ENCODE peak calls at places on chromosomes 12 and 14, in eight cellular contexts. One of them, this sample, is unnamed.

GRCh38 chr14:34365309-34365915 is 96.6 kb downstream of the SPTSSA start:
- DNase-seq in CD8-positive, alpha-beta memory T cell: no peak
- DNase-seq in SK-N-SH: no peak
- DNase-seq in upper lobe of right lung: no peak
- DNase-seq in iPS DF 6.9: no peak
- DNase-seq in heart right ventricle: no peak
- DNase-seq in cardiac muscle cell: peak
- DNase-seq in transverse colon: no peak
- DNase-seq in this sample: no peak

GRCh38 chr12:104064842-104065441 is 611 bp downstream of the HCFC2 start:
- DNase-seq in transverse colon: peak
- DNase-seq in upper lobe of right lung: no peak
- DNase-seq in heart right ventricle: no peak
- DNase-seq in SK-N-SH: peak
- DNase-seq in CD8-positive, alpha-beta memory T cell: no peak
- DNase-seq in cardiac muscle cell: no peak
- DNase-seq in iPS DF 6.9: no peak
- DNase-seq in this sample: peak

GRCh38 chr12:66232258-66232657 is 43.2 kb downstream of the IRAK3 start:
- DNase-seq in SK-N-SH: no peak
- DNase-seq in upper lobe of right lung: no peak
- DNase-seq in iPS DF 6.9: no peak
- DNase-seq in transverse colon: peak
- DNase-seq in cardiac muscle cell: no peak
- DNase-seq in heart right ventricle: no peak
- DNase-seq in CD8-positive, alpha-beta memory T cell: no peak
- DNase-seq in this sample: no peak

GRCh38 chr12:21054334-21054733 is 76.7 kb upstream of the SLCO1B1 start:
- DNase-seq in transverse colon: no peak
- DNase-seq in CD8-positive, alpha-beta memory T cell: no peak
- DNase-seq in upper lobe of right lung: no peak
- DNase-seq in heart right ventricle: no peak
- DNase-seq in SK-N-SH: no peak
- DNase-seq in iPS DF 6.9: no peak
- DNase-seq in cardiac muscle cell: peak
- DNase-seq in this sample: no peak

GRCh38 chr14:69242311-69243224 is 17.4 kb upstream of the GALNT16 start:
- DNase-seq in iPS DF 6.9: no peak
- DNase-seq in heart right ventricle: peak
- DNase-seq in transverse colon: peak
- DNase-seq in cardiac muscle cell: peak
- DNase-seq in upper lobe of right lung: no peak
- DNase-seq in SK-N-SH: peak
- DNase-seq in CD8-positive, alpha-beta memory T cell: peak
- DNase-seq in this sample: peak

GRCh38 chr12:8989425-8989824 is at the start of gene KLRG1:
- DNase-seq in iPS DF 6.9: no peak
- DNase-seq in cardiac muscle cell: no peak
- DNase-seq in CD8-positive, alpha-beta memory T cell: no peak
- DNase-seq in SK-N-SH: no peak
- DNase-seq in transverse colon: no peak
- DNase-seq in upper lobe of right lung: no peak
- DNase-seq in heart right ventricle: no peak
- DNase-seq in this sample: no peak

GRCh38 chr14:94021001-94021400 is 5.1 kb upstream of the OTUB2 start:
- DNase-seq in iPS DF 6.9: no peak
- DNase-seq in SK-N-SH: no peak
- DNase-seq in cardiac muscle cell: no peak
- DNase-seq in transverse colon: no peak
- DNase-seq in CD8-positive, alpha-beta memory T cell: no peak
- DNase-seq in heart right ventricle: no peak
- DNase-seq in upper lobe of right lung: no peak
- DNase-seq in this sample: no peak

GRCh38 chr12:78403136-78403535 is 461.4 kb upstream of the SYT1 start:
- DNase-seq in CD8-positive, alpha-beta memory T cell: no peak
- DNase-seq in transverse colon: no peak
- DNase-seq in iPS DF 6.9: no peak
- DNase-seq in cardiac muscle cell: peak
- DNase-seq in heart right ventricle: no peak
- DNase-seq in upper lobe of right lung: no peak
- DNase-seq in SK-N-SH: peak
- DNase-seq in this sample: no peak

GRCh38 chr12:4284306-4284705 is 10.7 kb downstream of the CCND2 start:
- DNase-seq in CD8-positive, alpha-beta memory T cell: no peak
- DNase-seq in iPS DF 6.9: no peak
- DNase-seq in transverse colon: no peak
- DNase-seq in SK-N-SH: no peak
- DNase-seq in cardiac muscle cell: no peak
- DNase-seq in heart right ventricle: no peak
- DNase-seq in upper lobe of right lung: no peak
- DNase-seq in this sample: no peak

GRCh38 chr12:24770851-24771250 is 178.1 kb downstream of the BCAT1 start:
- DNase-seq in heart right ventricle: no peak
- DNase-seq in SK-N-SH: no peak
- DNase-seq in upper lobe of right lung: no peak
- DNase-seq in CD8-positive, alpha-beta memory T cell: no peak
- DNase-seq in transverse colon: no peak
- DNase-seq in cardiac muscle cell: peak
- DNase-seq in iPS DF 6.9: no peak
- DNase-seq in this sample: no peak

GRCh38 chr14:43207189-43207588 is 1299.9 kb downstream of the FSCB start:
- DNase-seq in upper lobe of right lung: no peak
- DNase-seq in SK-N-SH: no peak
- DNase-seq in transverse colon: no peak
- DNase-seq in heart right ventricle: no peak
- DNase-seq in CD8-positive, alpha-beta memory T cell: no peak
- DNase-seq in cardiac muscle cell: no peak
- DNase-seq in iPS DF 6.9: no peak
- DNase-seq in this sample: no peak

GRCh38 chr14:85622106-85622505 is 92.2 kb downstream of the FLRT2 start:
- DNase-seq in transverse colon: no peak
- DNase-seq in cardiac muscle cell: no peak
- DNase-seq in SK-N-SH: no peak
- DNase-seq in CD8-positive, alpha-beta memory T cell: no peak
- DNase-seq in iPS DF 6.9: no peak
- DNase-seq in upper lobe of right lung: no peak
- DNase-seq in heart right ventricle: no peak
- DNase-seq in this sample: no peak

GRCh38 chr14:93239869-93240677 is 33.0 kb downstream of the UBR7 start:
- DNase-seq in cardiac muscle cell: peak
- DNase-seq in heart right ventricle: no peak
- DNase-seq in upper lobe of right lung: no peak
- DNase-seq in SK-N-SH: no peak
- DNase-seq in transverse colon: no peak
- DNase-seq in CD8-positive, alpha-beta memory T cell: no peak
- DNase-seq in iPS DF 6.9: no peak
- DNase-seq in this sample: no peak

GRCh38 chr14:86035882-86036281 is 505.9 kb downstream of the FLRT2 start:
- DNase-seq in SK-N-SH: peak
- DNase-seq in upper lobe of right lung: no peak
- DNase-seq in transverse colon: no peak
- DNase-seq in iPS DF 6.9: peak
- DNase-seq in CD8-positive, alpha-beta memory T cell: no peak
- DNase-seq in heart right ventricle: no peak
- DNase-seq in cardiac muscle cell: peak
- DNase-seq in this sample: no peak

GRCh38 chr12:89456565-89456964 is 68.0 kb downstream of the GALNT4 start:
- DNase-seq in cardiac muscle cell: no peak
- DNase-seq in transverse colon: no peak
- DNase-seq in upper lobe of right lung: no peak
- DNase-seq in iPS DF 6.9: no peak
- DNase-seq in SK-N-SH: no peak
- DNase-seq in CD8-positive, alpha-beta memory T cell: no peak
- DNase-seq in heart right ventricle: no peak
- DNase-seq in this sample: no peak

GRCh38 chr12:25130741-25131188 is 64.2 kb downstream of the DNAI7 start:
- DNase-seq in transverse colon: no peak
- DNase-seq in iPS DF 6.9: no peak
- DNase-seq in CD8-positive, alpha-beta memory T cell: no peak
- DNase-seq in cardiac muscle cell: peak
- DNase-seq in SK-N-SH: peak
- DNase-seq in upper lobe of right lung: no peak
- DNase-seq in heart right ventricle: no peak
- DNase-seq in this sample: no peak

GRCh38 chr14:88998027-88998426 is 173.6 kb downstream of the TTC8 start:
- DNase-seq in CD8-positive, alpha-beta memory T cell: no peak
- DNase-seq in upper lobe of right lung: no peak
- DNase-seq in SK-N-SH: peak
- DNase-seq in heart right ventricle: no peak
- DNase-seq in iPS DF 6.9: no peak
- DNase-seq in cardiac muscle cell: no peak
- DNase-seq in transverse colon: no peak
- DNase-seq in this sample: no peak

DNA sequence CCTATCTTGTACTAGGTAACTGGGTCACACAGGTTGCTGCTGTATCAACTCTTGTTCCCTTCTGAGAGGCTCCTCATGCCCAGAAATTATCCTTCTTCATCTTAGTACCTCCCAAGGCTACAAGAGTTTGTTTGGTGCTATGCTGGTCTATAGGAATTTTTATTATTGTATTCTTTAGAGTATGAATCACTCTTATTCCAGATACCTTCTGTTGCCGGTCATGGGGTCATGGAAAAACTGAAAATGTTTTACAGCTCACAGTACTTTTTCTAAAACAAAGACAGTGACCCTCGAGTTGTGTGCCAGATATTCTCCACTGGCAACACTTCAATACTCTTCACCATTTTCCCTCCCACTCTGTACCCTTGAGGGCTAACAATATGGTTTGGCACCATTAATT is 1598.0 kb upstream of the TMEM132C start:
- DNase-seq in heart right ventricle: no peak
- DNase-seq in cardiac muscle cell: peak
- DNase-seq in iPS DF 6.9: no peak
- DNase-seq in SK-N-SH: no peak
- DNase-seq in CD8-positive, alpha-beta memory T cell: no peak
- DNase-seq in transverse colon: no peak
- DNase-seq in upper lobe of right lung: no peak
- DNase-seq in this sample: no peak
- H3K27ac ChIP-seq in heart right ventricle: no peak
- H3K27ac ChIP-seq in cardiac muscle cell: no peak
- H3K27ac ChIP-seq in iPS DF 6.9: no peak
- H3K27ac ChIP-seq in SK-N-SH: no peak
- H3K27ac ChIP-seq in CD8-positive, alpha-beta memory T cell: no peak
- H3K27ac ChIP-seq in transverse colon: no peak
- H3K27ac ChIP-seq in upper lobe of right lung: no peak
- H3K27ac ChIP-seq in this sample: no peak

DNA sequence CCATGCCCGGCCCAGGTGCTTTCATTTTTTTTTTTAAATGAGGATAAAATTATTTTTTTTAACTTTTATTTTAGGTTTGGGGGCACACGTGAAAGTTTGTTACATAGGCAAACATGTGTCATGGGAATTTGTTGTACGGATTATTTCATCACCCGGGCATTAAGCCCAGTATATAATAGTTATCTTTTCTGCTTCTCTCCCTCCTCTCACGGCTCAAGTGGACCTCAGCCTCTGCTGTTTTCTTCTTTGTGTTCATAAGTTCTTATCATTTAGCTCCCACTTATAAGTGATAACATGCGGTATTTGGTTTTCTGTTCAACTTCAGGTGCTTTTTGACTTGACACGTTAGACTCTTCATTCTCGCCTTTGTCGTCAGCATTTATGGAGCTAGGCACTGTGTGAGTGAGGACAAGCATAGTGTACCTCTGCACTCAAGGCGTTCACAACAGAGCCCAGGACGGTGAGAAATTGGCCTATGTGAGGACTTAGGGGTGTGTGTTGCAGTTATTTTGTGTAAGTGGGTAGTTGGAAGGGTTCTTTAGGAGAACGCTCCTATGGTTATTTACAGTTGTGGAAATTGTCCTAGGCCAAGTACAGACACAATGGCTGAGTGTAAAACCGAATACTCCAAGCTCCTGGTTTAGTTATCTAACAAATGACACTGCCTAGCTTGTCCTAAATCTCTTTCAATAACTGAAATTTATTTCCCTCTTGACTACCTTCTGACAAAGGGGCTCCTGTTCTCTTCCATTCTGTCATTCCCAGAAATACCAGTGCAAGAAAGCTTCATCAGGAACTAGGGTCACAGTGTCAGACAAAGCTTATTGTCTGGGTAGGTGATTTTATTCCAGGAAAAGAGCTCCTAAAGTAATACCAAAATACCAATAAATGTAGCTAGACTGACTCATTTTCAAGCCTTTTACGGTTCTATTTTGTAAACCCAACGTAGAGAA is 200.5 kb upstream of the PRICKLE1 start:
- DNase-seq in cardiac muscle cell: peak
- DNase-seq in CD8-positive, alpha-beta memory T cell: no peak
- DNase-seq in SK-N-SH: no peak
- DNase-seq in iPS DF 6.9: no peak
- DNase-seq in transverse colon: no peak
- DNase-seq in heart right ventricle: no peak
- DNase-seq in upper lobe of right lung: no peak
- DNase-seq in this sample: no peak
- H3K27ac ChIP-seq in cardiac muscle cell: peak
- H3K27ac ChIP-seq in CD8-positive, alpha-beta memory T cell: no peak
- H3K27ac ChIP-seq in SK-N-SH: peak
- H3K27ac ChIP-seq in iPS DF 6.9: no peak
- H3K27ac ChIP-seq in transverse colon: no peak
- H3K27ac ChIP-seq in heart right ventricle: peak
- H3K27ac ChIP-seq in upper lobe of right lung: no peak
- H3K27ac ChIP-seq in this sample: no peak

GRCh38 chr14:58947156-58947555 is 241.3 kb upstream of the DAAM1 start:
- DNase-seq in cardiac muscle cell: no peak
- DNase-seq in transverse colon: no peak
- DNase-seq in upper lobe of right lung: no peak
- DNase-seq in iPS DF 6.9: no peak
- DNase-seq in CD8-positive, alpha-beta memory T cell: no peak
- DNase-seq in SK-N-SH: no peak
- DNase-seq in heart right ventricle: no peak
- DNase-seq in this sample: no peak
- H3K27ac ChIP-seq in cardiac muscle cell: no peak
- H3K27ac ChIP-seq in transverse colon: no peak
- H3K27ac ChIP-seq in upper lobe of right lung: no peak
- H3K27ac ChIP-seq in iPS DF 6.9: no peak
- H3K27ac ChIP-seq in CD8-positive, alpha-beta memory T cell: no peak
- H3K27ac ChIP-seq in SK-N-SH: no peak
- H3K27ac ChIP-seq in heart right ventricle: no peak
- H3K27ac ChIP-seq in this sample: no peak

DNA sequence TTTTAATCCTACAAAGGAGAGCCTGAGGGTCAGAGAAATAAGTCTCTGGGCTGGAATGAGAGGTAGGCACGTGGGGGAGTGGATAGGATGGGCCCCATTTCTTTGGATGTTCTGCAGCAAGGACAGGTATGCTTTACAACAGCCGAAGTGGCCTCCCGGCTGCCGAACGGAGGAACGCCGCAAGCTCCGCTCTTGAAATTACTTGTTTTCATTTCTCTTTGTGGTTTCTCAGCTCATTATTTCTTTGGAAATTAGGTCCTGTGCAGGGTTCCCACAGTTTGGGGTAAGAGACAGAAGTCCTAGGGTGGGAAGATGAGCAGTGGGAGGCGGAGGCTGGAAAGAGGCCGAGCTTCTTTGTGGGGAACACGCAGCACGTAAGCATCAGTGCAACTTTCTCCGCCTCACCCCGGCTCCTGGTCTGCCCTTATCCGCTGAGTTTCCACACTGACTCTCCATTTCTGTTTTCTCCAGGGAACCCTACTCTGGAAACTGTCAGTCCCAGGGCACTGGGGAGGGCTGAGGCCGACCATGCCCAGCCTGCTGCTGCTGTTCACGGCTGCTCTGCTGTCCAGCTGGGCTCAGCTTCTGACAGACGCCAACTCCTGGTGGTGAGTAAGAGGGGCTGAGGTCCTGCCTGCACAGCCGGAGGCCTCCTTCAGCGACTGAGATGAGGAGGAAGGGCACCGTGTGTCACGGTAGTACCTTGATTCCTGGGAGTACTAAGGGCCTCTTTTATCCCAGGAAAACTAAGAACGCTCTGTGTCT is 2.0 kb downstream of the WNT5B start:
- DNase-seq in heart right ventricle: no peak
- DNase-seq in SK-N-SH: peak
- DNase-seq in transverse colon: no peak
- DNase-seq in cardiac muscle cell: peak
- DNase-seq in upper lobe of right lung: no peak
- DNase-seq in iPS DF 6.9: no peak
- DNase-seq in CD8-positive, alpha-beta memory T cell: no peak
- DNase-seq in this sample: no peak
- H3K27ac ChIP-seq in heart right ventricle: no peak
- H3K27ac ChIP-seq in SK-N-SH: peak
- H3K27ac ChIP-seq in transverse colon: no peak
- H3K27ac ChIP-seq in cardiac muscle cell: no peak
- H3K27ac ChIP-seq in upper lobe of right lung: no peak
- H3K27ac ChIP-seq in iPS DF 6.9: no peak
- H3K27ac ChIP-seq in CD8-positive, alpha-beta memory T cell: no peak
- H3K27ac ChIP-seq in this sample: no peak

This sample was measured in colonic mucosa.